ENCODE peak calls at places on chromosomes 6 and 20, in eight cellular contexts. A, O, V, Q, E, Y, G and R are unnamed samples. For H3K4me1 and H3K27me3, the result is how much of the 10 kb centered on the place peaks cover.

GRCh38 chr6:41625442-41625841 is 12.8 kb upstream of the MDFI start:
- DNase-seq in A (no peak), O (no peak), V (no peak), Q (no peak), E (no peak), Y (no peak), G (no peak), R (no peak)

GRCh38 chr6:8904754-8905153 is 469.4 kb upstream of the SLC35B3 start:
- DNase-seq in A (no peak), O (no peak), V (no peak), Q (no peak), E (no peak), Y (no peak), G (no peak), R (peak)

GRCh38 chr6:117498159-117498558 is 15.7 kb downstream of the DCBLD1 start:
- DNase-seq in A (peak), O (no peak), V (peak), Q (peak), E (no peak), Y (peak), G (no peak), R (no peak)

GRCh38 chr20:41309817-41310216 is 7.7 kb downstream of the ZHX3 start:
- DNase-seq in A (no peak), O (no peak), V (peak), Q (no peak), E (no peak), Y (peak), G (no peak), R (no peak)

GRCh38 chr6:31498748-31499147 is 803 bp downstream of the MICB start:
- DNase-seq in A (no peak), O (no peak), V (no peak), Q (peak), E (no peak), Y (peak), G (no peak), R (peak)

GRCh38 chr20:37902504-37903313 is at the start of gene VSTM2L:
- DNase-seq in A (no peak), O (no peak), V (peak), Q (peak), E (peak), Y (peak), G (no peak), R (peak)

GRCh38 chr6:161141173-161141572 is 132.7 kb downstream of the AGPAT4 start:
- DNase-seq in A (no peak), O (no peak), V (no peak), Q (no peak), E (peak), Y (no peak), G (no peak), R (peak)

GRCh38 chr6:48613221-48613949 is 502.4 kb upstream of the PTCHD4 start:
- DNase-seq in A (no peak), O (no peak), V (no peak), Q (peak), E (no peak), Y (peak), G (no peak), R (no peak)

GRCh38 chr20:12318043-12318442 is 400.4 kb downstream of the BTBD3 start:
- DNase-seq in A (no peak), O (no peak), V (no peak), Q (no peak), E (no peak), Y (no peak), G (no peak), R (no peak)

GRCh38 chr6:26240981-26241770 is 123.8 kb upstream of the BTN3A2 start:
- DNase-seq in A (no peak), O (no peak), V (peak), Q (peak), E (no peak), Y (peak), G (peak), R (peak)

GRCh38 chr6:5155901-5156300 is 70.8 kb downstream of the PPP1R3G start:
- DNase-seq in A (no peak), O (no peak), V (no peak), Q (no peak), E (no peak), Y (no peak), G (no peak), R (no peak)

GRCh38 chr20:6802227-6802626 is 34.7 kb downstream of the BMP2 start:
- DNase-seq in A (no peak), O (no peak), V (no peak), Q (no peak), E (no peak), Y (no peak), G (no peak), R (no peak)

GRCh38 chr20:34938466-34939163 is 17.0 kb downstream of the GSS start:
- DNase-seq in A (no peak), O (peak), V (no peak), Q (no peak), E (peak), Y (no peak), G (no peak), R (peak)

GRCh38 chr20:44956410-44956809 is 3.8 kb downstream of the TOMM34 start:
- DNase-seq in A (no peak), O (no peak), V (no peak), Q (no peak), E (no peak), Y (no peak), G (no peak), R (no peak)

GRCh38 chr6:83615025-83615999 is 93.6 kb downstream of the SNAP91 start:
- DNase-seq in A (no peak), O (no peak), V (peak), Q (peak), E (no peak), Y (peak), G (peak), R (peak)

GRCh38 chr6:155994071-155994470 is 538.4 kb upstream of the NOX3 start:
- DNase-seq in A (no peak), O (no peak), V (no peak), Q (no peak), E (no peak), Y (no peak), G (no peak), R (no peak)

GRCh38 chr20:62445553-62446340 is 18.4 kb upstream of the RBBP8NL start:
- DNase-seq in A (no peak), O (no peak), V (no peak), Q (no peak), E (no peak), Y (no peak), G (no peak), R (no peak)

GRCh38 chr20:56566621-56567020 is 33.6 kb downstream of the FAM209B start:
- DNase-seq in A (peak), O (no peak), V (no peak), Q (no peak), E (no peak), Y (no peak), G (no peak), R (peak)

GRCh38 chr6:16134430-16134829 is 5.5 kb downstream of the MYLIP start:
- DNase-seq in A (no peak), O (no peak), V (no peak), Q (no peak), E (no peak), Y (no peak), G (no peak), R (no peak)

GRCh38 chr6:16136536-16137450 is 7.9 kb downstream of the MYLIP start:
- DNase-seq in A (peak), O (no peak), V (peak), Q (peak), E (no peak), Y (peak), G (peak), R (no peak)

GRCh38 chr6:16136086-16136485 is 7.2 kb downstream of the MYLIP start:
- DNase-seq in A (no peak), O (no peak), V (no peak), Q (no peak), E (no peak), Y (no peak), G (peak), R (no peak)

GRCh38 chr6:16132909-16133308 is 4.0 kb downstream of the MYLIP start:
- DNase-seq in A (no peak), O (no peak), V (no peak), Q (no peak), E (no peak), Y (no peak), G (peak), R (no peak)

GRCh38 chr6:16135078-16135477 is 6.2 kb downstream of the MYLIP start:
- DNase-seq in A (no peak), O (no peak), V (no peak), Q (peak), E (no peak), Y (no peak), G (no peak), R (peak)
- H3K4me3 ChIP-seq in A (peak), O (no peak), V (no peak), Q (peak), E (no peak), Y (no peak), G (peak), R (no peak)

GRCh38 chr6:15434823-15435380 is 189.0 kb downstream of the JARID2 start:
- DNase-seq in A (no peak), O (no peak), V (no peak), Q (no peak), E (no peak), Y (no peak), G (no peak), R (no peak)

GRCh38 chr6:15435468-15435867 is 189.6 kb downstream of the JARID2 start:
- DNase-seq in A (no peak), O (no peak), V (no peak), Q (no peak), E (no peak), Y (no peak), G (no peak), R (no peak)

GRCh38 chr6:15437090-15437489 is 191.2 kb downstream of the JARID2 start:
- DNase-seq in A (no peak), O (no peak), V (no peak), Q (no peak), E (no peak), Y (no peak), G (no peak), R (no peak)

GRCh38 chr6:15434263-15434662 is 188.4 kb downstream of the JARID2 start:
- DNase-seq in A (peak), O (no peak), V (no peak), Q (no peak), E (no peak), Y (no peak), G (no peak), R (peak)

DNA sequence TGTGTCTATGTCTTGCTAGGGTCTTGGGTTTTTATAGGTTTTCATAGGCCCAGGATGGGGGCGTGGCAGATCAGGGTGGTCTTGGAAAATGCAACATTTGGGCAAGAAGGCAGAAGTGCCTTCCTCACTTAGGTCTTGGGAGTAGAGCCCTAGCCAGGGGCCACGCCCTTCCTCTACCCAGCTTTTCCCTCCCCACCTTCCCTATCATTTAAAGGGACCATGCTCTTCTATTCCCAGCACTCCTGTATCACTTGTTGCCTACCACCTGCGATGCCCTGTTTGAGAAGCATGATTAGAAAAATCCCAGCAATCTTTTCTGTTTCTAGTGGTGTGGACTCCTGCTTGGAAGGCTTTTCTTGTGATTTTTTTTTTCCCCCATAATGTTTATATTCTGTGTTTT is 190.6 kb downstream of the JARID2 start:
- DNase-seq in A (no peak), O (no peak), V (no peak), Q (no peak), E (no peak), Y (no peak), G (no peak), R (no peak)
- H3K4me1 ChIP-seq in A (under half), O (under half), V (under half), Q (half or more), E (under half), Y (under half), G (half or more), R (half or more)

GRCh38 chr6:132236281-132236680 is 165.0 kb downstream of the MOXD1 start:
- DNase-seq in A (no peak), O (no peak), V (peak), Q (no peak), E (no peak), Y (no peak), G (no peak), R (no peak)
- H3K27me3 ChIP-seq in A (under half), O (under half), V (under half), Q (under half), E (under half), Y (under half), G (under half), R (under half)

GRCh38 chr20:46119028-46119546 is 973 bp downstream of the CD40 start:
- DNase-seq in A (no peak), O (no peak), V (no peak), Q (no peak), E (no peak), Y (no peak), G (no peak), R (no peak)
- H3K4me3 ChIP-seq in A (no peak), O (peak), V (no peak), Q (peak), E (no peak), Y (no peak), G (no peak), R (peak)

GRCh38 chr6:35385457-35386202 is 43.3 kb downstream of the PPARD start:
- DNase-seq in A (no peak), O (peak), V (no peak), Q (peak), E (no peak), Y (peak), G (no peak), R (no peak)
- H3K4me1 ChIP-seq in A (under half), O (under half), V (under half), Q (under half), E (under half), Y (under half), G (under half), R (under half)